ENCODE peak calls at places on chromosomes 4 and X, in ten cellular contexts. H is CD4-positive, alpha-beta memory T cell; O is DND-41; Y is mesenchymal stem cell; S is heart left ventricle; C is neural progenitor cell; Z is cardiac muscle cell; N is lower lobe of right lung; A is aorta; T is effector memory CD4-positive, alpha-beta T cell. L is an unnamed sample.

GRCh38 chrX:134735015-134735414 is 76.7 kb upstream of the PLAC1 start:
- DNase-seq in T (no peak), Z (no peak), C (no peak), Y (no peak), O (no peak), S (no peak), N (no peak), A (no peak), H (no peak), L (no peak)

GRCh38 chr4:10020871-10021676 is at the start of gene SLC2A9:
- DNase-seq in O (no peak), N (no peak), A (peak; percentile 75), Y (no peak), T (no peak), Z (peak; percentile 79), C (no peak), S (no peak), H (no peak), L (no peak)

GRCh38 chr4:65773636-65774035 is 103.3 kb upstream of the EPHA5 start:
- DNase-seq in Y (no peak), Z (no peak), O (no peak), N (no peak), C (no peak), H (no peak), T (no peak), A (no peak), S (no peak), L (no peak)

GRCh38 chr4:114028071-114028470 is 48.6 kb upstream of the ARSJ start:
- DNase-seq in A (no peak), N (no peak), C (no peak), S (no peak), T (no peak), O (no peak), H (no peak), Y (no peak), Z (peak; percentile 31), L (no peak)

GRCh38 chr4:86451560-86452322 is 91.9 kb upstream of the MAPK10 start:
- DNase-seq in H (no peak), C (peak; percentile 20), S (no peak), Z (peak; percentile 41), T (no peak), A (no peak), O (no peak), N (no peak), Y (peak; percentile 34), L (no peak)

GRCh38 chrX:3697220-3697684 is 16.2 kb downstream of the PRKX start:
- DNase-seq in N (no peak), T (no peak), S (no peak), Y (no peak), Z (no peak), C (no peak), O (no peak), A (no peak), H (no peak), L (no peak)

GRCh38 chrX:150155396-150156048 is 207.6 kb upstream of the MAMLD1 start:
- DNase-seq in H (no peak), T (no peak), A (peak; percentile 81), C (no peak), Z (peak; percentile 63), N (no peak), O (no peak), S (peak; percentile 28), Y (peak; percentile 72), L (no peak)

GRCh38 chr4:56102581-56102980 is 153.8 kb downstream of the CEP135 start:
- DNase-seq in Y (no peak), H (no peak), S (no peak), T (no peak), O (no peak), N (no peak), C (peak; percentile 41), A (no peak), Z (no peak), L (no peak)

GRCh38 chr4:25233737-25234389 is at the start of gene PI4K2B:
- DNase-seq in O (peak; percentile 84), Z (peak; percentile 86), T (peak; percentile 91), H (peak; percentile 95), S (peak; percentile 90), C (peak; percentile 89), A (peak; percentile 96), N (peak; percentile 93), Y (peak; percentile 78), L (peak; percentile 93)

GRCh38 chr4:25233194-25233593 is 639 bp upstream of the PI4K2B start:
- DNase-seq in T (no peak), Z (no peak), C (no peak), S (no peak), H (no peak), O (no peak), N (no peak), A (no peak), Y (no peak), L (no peak)

GRCh38 chr4:25234390-25235367 is 846 bp downstream of the PI4K2B start:
- DNase-seq in S (peak; percentile 45), A (peak; percentile 84), O (peak; percentile 54), H (peak; percentile 82), Y (peak; percentile 92), C (peak; percentile 68), N (peak; percentile 68), T (peak; percentile 28), Z (peak; percentile 86), L (peak; percentile 25)

GRCh38 chr4:25236971-25237370 is 3.1 kb downstream of the PI4K2B start:
- DNase-seq in O (no peak), Z (peak; percentile 2), S (no peak), N (no peak), H (no peak), A (no peak), Y (no peak), T (no peak), C (no peak), L (no peak)

GRCh38 chr4:25235401-25235800 is 1.6 kb downstream of the PI4K2B start:
- DNase-seq in Z (no peak), Y (no peak), A (no peak), S (no peak), T (no peak), C (no peak), N (no peak), O (no peak), H (no peak), L (no peak)
- H3K9me3 ChIP-seq in Z (no peaks in the 10 kb centered on the region), Y (peaks cover 29% of the 10 kb centered on the region), A (peaks cover 2% of the 10 kb centered on the region), S (peaks cover 16% of the 10 kb centered on the region), T (no peaks in the 10 kb centered on the region), C (peaks cover 15% of the 10 kb centered on the region), N (no peaks in the 10 kb centered on the region), O (peaks cover 18% of the 10 kb centered on the region), H (no peaks in the 10 kb centered on the region), L (no peaks in the 10 kb centered on the region)

GRCh38 chr4:39044947-39045734 is 12.9 kb upstream of the TMEM156 start:
- DNase-seq in T (no peak), O (peak; percentile 40), N (peak; percentile 69), S (no peak), C (peak; percentile 80), Z (peak; percentile 44), A (peak; percentile 85), Y (peak; percentile 56), H (peak; percentile 55), L (no peak)

GRCh38 chr4:39046243-39046642 is 14.0 kb upstream of the TMEM156 start:
- DNase-seq in O (no peak), C (no peak), A (no peak), H (no peak), Y (peak; percentile 71), Z (peak; percentile 43), S (no peak), N (peak; percentile 49), T (no peak), L (no peak)

GRCh38 chr4:39048291-39048690 is 13.7 kb upstream of the KLHL5 start:
- DNase-seq in C (no peak), A (no peak), H (peak; percentile 37), O (no peak), T (no peak), N (no peak), Z (peak; percentile 32), Y (peak; percentile 23), S (no peak), L (no peak)

GRCh38 chr4:39045791-39046221 is 13.6 kb upstream of the TMEM156 start:
- DNase-seq in N (no peak), T (no peak), S (no peak), Y (peak; percentile 60), C (no peak), H (peak; percentile 62), O (peak; percentile 43), Z (peak; percentile 47), A (no peak), L (no peak)

DNA sequence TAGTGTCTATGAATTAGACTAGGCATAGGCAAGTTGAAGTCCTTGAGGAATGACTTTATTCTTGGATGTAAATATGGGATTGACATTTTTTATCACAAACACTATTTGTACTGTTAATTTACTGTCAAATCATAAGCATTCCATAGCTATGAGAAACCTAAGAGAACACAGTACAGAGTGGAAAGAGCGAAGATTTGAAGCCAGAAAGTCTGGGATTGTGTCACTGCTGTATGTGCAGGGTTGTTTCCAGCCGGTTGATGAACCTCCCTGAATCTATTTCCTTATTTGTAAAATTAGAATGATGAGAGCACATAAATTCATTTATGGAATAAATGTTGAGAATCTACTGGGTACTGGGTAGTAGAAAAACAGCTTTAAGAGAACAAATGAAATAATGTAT is 14.3 kb upstream of the KLHL5 start:
- DNase-seq in Z (peak; percentile 56), H (no peak), N (no peak), O (no peak), Y (peak; percentile 18), T (no peak), S (no peak), A (no peak), C (no peak), L (no peak)
- H3K27ac ChIP-seq in Z (no peak overlapping the region), H (no peak overlapping the region), N (peak overlapping the region; percentile 4), O (no peak overlapping the region), Y (no peak overlapping the region), T (no peak overlapping the region), S (no peak overlapping the region), A (no peak overlapping the region), C (no peak overlapping the region), L (no peak overlapping the region)

DNA sequence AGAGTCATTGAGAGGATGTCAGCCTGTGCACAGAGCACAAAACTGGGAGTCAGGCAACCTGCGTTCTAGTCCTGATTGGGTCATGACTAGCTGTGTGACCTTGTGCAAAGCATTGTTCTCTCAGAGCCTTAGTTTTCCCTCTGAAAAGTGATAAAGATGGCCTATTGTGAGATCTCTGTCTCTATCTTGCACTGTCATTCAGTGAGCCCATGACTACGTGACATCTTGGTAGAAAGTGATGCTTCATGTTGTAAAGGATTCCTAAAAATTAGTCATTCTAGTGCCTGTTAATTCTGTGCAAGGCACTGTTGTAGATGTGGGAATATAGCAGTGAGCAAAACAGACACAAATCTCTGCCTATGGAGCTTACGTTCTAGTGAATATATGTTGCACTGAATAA is 2.5 kb downstream of the PGRMC1 start:
- DNase-seq in N (no peak), C (peak; percentile 3), Y (peak; percentile 16), Z (peak; percentile 3), S (no peak), T (no peak), H (no peak), O (no peak), A (no peak), L (no peak)
- H3K4me3 ChIP-seq in N (peak overlapping the region; percentile 70), C (peak overlapping the region; percentile 84), Y (peak overlapping the region; percentile 87), Z (peak overlapping the region; percentile 96), S (no peak overlapping the region), T (no peak overlapping the region), H (no peak overlapping the region), O (no peak overlapping the region), A (no peak overlapping the region), L (no peak overlapping the region)

DNA sequence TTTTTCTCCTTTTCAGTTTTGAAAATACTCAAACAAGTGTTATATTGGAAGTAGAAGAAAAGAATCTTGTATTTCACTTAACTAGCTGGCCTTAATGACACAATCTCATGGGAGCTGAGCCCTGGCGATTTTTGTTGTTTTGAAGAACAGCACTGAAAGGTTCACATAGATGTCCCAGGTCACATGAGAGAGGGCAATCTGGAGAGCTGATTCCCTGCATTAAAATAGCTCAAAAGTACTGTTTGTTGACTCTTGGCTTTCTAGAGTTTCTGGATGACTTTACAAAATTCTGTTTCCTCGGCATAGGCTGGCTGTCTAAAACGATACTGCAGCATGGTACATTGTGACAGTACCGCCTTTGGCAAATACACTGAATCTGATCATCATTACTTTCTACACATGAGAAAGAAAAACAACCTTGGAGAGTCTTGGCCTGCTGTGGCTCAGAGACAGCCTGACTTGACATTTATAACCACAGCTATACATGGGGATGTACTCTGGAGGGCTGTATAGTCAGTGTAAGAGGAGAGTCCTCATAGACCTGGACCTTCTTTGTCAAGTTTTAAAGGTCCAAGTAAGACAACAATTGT is 119.8 kb upstream of the PDLIM3 start:
- DNase-seq in H (no peak), A (no peak), N (no peak), T (no peak), S (no peak), Z (no peak), Y (no peak), C (no peak), O (no peak), L (no peak)
- H3K9me3 ChIP-seq in H (no peaks in the 10 kb centered on the region), A (no peaks in the 10 kb centered on the region), N (no peaks in the 10 kb centered on the region), T (no peaks in the 10 kb centered on the region), S (no peaks in the 10 kb centered on the region), Z (no peaks in the 10 kb centered on the region), Y (no peaks in the 10 kb centered on the region), C (no peaks in the 10 kb centered on the region), O (no peaks in the 10 kb centered on the region), L (no peaks in the 10 kb centered on the region)